ENCODE peak calls at places on chromosomes 4 and X, in four cellular contexts. D is stomach, H is brain microvascular endothelial cell, O is bronchial epithelial cell. P is an unnamed sample.

GRCh38 chr4:26962720-26963119 is 102.1 kb downstream of the STIM2 start:
- DNase-seq in D (no peak), H (no peak), O (no peak), P (no peak)

GRCh38 chrX:24124227-24124799 is 25.2 kb upstream of the ZFX start:
- DNase-seq in D (no peak), H (no peak), O (no peak), P (peak; percentile 15)

GRCh38 chr4:4854649-4855292 is 4.7 kb upstream of the MSX1 start:
- DNase-seq in D (no peak), H (no peak), O (no peak), P (no peak)

GRCh38 chr4:27278615-27279014 is 418.0 kb downstream of the STIM2 start:
- DNase-seq in D (no peak), H (peak; percentile 1), O (peak; percentile 10), P (peak; percentile 10)

GRCh38 chrX:110180928-110181310 is 137.0 kb downstream of the AMMECR1 start:
- DNase-seq in D (no peak), H (peak; percentile 48), O (peak; percentile 41), P (no peak)

GRCh38 chr4:85416094-85416493 is 58.9 kb upstream of the ARHGAP24 start:
- DNase-seq in D (no peak), H (no peak), O (peak; percentile 52), P (no peak)

GRCh38 chr4:25973346-25973745 is 59.3 kb downstream of the SMIM20 start:
- DNase-seq in D (no peak), H (no peak), O (no peak), P (no peak)

GRCh38 chr4:56762484-56763250 is 58.8 kb downstream of the SPINK2 start:
- DNase-seq in D (no peak), H (no peak), O (no peak), P (no peak)

GRCh38 chrX:80511969-80512760 is 91.9 kb downstream of the TENT5D start:
- DNase-seq in D (no peak), H (no peak), O (peak; percentile 50), P (no peak)

GRCh38 chr4:7167706-7168105 is 24.6 kb upstream of the SORCS2 start:
- DNase-seq in D (no peak), H (no peak), O (no peak), P (no peak)

GRCh38 chr4:169121920-169122319 is 111.9 kb upstream of the CBR4 start:
- DNase-seq in D (no peak), H (no peak), O (peak; percentile 29), P (no peak)

GRCh38 chr4:83011779-83012630 is 1.4 kb upstream of the LIN54 start:
- DNase-seq in D (peak; percentile 51), H (peak; percentile 16), O (peak; percentile 25), P (no peak)

GRCh38 chr4:184450045-184450444 is 24.3 kb downstream of the IRF2 start:
- DNase-seq in D (no peak), H (peak; percentile 25), O (peak; percentile 64), P (no peak)

GRCh38 chrX:131279617-131280016 is 9.5 kb downstream of the IGSF1 start:
- DNase-seq in D (no peak), H (no peak), O (no peak), P (no peak)

GRCh38 chr4:123826896-123827295 is 430.3 kb downstream of the SPRY1 start:
- DNase-seq in D (no peak), H (peak; percentile 91), O (peak; percentile 50), P (no peak)

GRCh38 chr4:30938956-30939528 is 218.9 kb downstream of the PCDH7 start:
- DNase-seq in D (no peak), H (no peak), O (peak; percentile 65), P (no peak)

GRCh38 chr4:2797188-2797544 is 4.3 kb downstream of the SH3BP2 start:
- DNase-seq in D (peak; percentile 25), H (no peak), O (no peak), P (no peak)

GRCh38 chrX:8405631-8406030 is 59.0 kb upstream of the VCX3B start:
- DNase-seq in D (no peak), H (no peak), O (peak; percentile 29), P (no peak)

GRCh38 chr4:77045490-77045889 is 30.3 kb downstream of the CCNI start:
- DNase-seq in D (no peak), H (no peak), O (peak; percentile 29), P (no peak)

GRCh38 chr4:94530073-94530472 is 78.3 kb downstream of the PDLIM5 start:
- DNase-seq in D (no peak), H (no peak), O (no peak), P (peak; percentile 73)

GRCh38 chr4:38583102-38583501 is 80.9 kb upstream of the KLF3 start:
- DNase-seq in D (no peak), H (no peak), O (no peak), P (no peak)

GRCh38 chr4:2891294-2891693 is 47.6 kb downstream of the ADD1 start:
- DNase-seq in D (no peak), H (peak; percentile 37), O (peak; percentile 49), P (no peak)

DNA sequence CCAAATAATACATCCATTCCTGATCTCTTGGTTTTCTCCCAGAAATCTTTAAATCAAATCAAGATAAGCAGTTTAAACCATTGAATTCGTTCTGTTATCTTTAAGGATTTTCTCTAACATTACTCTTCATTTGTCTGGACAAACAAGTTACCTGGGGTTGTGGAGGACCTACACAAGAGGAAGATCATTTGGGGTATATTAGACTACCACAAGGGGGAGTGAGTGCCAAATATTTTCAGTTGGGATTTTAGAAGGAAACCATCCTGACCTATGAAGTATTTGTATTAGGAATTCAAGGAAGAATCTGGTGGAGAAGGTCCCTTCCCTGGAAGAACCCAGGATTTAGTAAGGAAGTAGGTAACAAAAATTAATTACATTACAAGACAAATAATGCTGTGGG is 12.0 kb upstream of the DCHS2 start:
- DNase-seq in D (no peak), H (no peak), O (peak; percentile 64), P (peak; percentile 7)
- TF ChIP-seq CTCF in D (no peak), H (peak; percentile 54), O (peak; percentile 49), P (peak; percentile 34)

DNA sequence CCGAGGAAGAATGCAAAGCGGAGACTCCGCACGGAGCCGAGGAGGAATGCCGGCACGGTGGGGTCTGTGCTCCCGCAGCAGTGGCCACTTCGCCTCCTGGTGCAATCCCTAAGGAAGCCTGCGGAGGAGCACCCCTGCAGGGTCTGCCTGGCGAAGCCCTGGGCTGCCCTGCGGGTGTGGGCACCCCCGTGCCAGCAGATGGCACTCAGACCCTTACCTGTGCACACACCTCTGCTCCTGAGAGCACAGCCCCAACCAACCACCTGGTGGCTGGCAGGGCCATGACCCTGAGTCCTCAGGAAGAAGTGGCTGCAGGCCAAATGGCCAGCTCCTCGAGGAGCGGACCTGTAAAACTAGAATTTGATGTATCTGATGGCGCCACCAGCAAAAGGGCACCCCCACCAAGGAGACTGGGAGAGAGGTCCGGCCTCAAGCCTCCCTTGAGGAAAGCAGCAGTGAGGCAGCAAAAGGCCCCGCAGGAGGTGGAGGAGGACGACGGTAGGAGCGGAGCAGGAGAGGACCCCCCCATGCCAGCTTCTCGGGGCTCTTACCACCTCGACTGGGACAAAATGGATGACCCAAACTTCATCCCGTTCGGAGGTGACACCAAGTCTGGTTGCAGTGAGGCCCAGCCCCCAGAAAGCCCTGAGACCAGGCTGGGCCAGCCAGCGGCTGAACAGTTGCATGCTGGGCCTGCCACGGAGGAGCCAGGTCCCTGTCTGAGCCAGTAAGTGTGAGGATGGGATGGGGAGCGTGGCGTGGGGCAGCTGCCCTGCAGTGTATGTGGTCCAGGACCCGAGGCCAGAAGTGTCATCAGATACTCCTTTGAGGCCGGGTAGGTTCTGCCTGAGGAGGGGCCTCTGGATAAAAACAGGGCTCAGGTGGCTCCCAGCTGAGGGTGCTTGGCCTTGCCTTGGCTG is 7.0 kb downstream of the TACC3 start:
- DNase-seq in D (peak; percentile 59), H (no peak), O (no peak), P (peak; percentile 80)
- H3K4me3 ChIP-seq in D (peak overlapping the region; percentile 28), H (no peak overlapping the region), O (no peak overlapping the region), P (peak overlapping the region; percentile 16)

GRCh38 chr4:58935336-58935735 is 1825.2 kb upstream of the IGFBP7 start:
- DNase-seq in D (no peak), H (no peak), O (no peak), P (no peak)
- TF ChIP-seq CTCF in D (no peak), H (no peak), O (no peak), P (no peak)

GRCh38 chr4:139452000-139452399 is 1.9 kb upstream of the RAB33B start:
- DNase-seq in D (no peak), H (no peak), O (no peak), P (no peak)
- H3K4me3 ChIP-seq in D (no peak overlapping the region), H (no peak overlapping the region), O (no peak overlapping the region), P (peak overlapping the region; percentile 93)

GRCh38 chr4:183011213-183011907 is 87.7 kb upstream of the WWC2 start:
- DNase-seq in D (no peak), H (no peak), O (no peak), P (no peak)

GRCh38 chr4:183017962-183018361 is 81.1 kb upstream of the WWC2 start:
- DNase-seq in D (no peak), H (no peak), O (no peak), P (no peak)

GRCh38 chr4:183014361-183015084 is 84.5 kb upstream of the WWC2 start:
- DNase-seq in D (no peak), H (no peak), O (no peak), P (no peak)

GRCh38 chr4:183008492-183008891 is 90.6 kb upstream of the WWC2 start:
- DNase-seq in D (no peak), H (no peak), O (no peak), P (no peak)

GRCh38 chr4:183012862-183013855 is 85.9 kb upstream of the WWC2 start:
- DNase-seq in D (no peak), H (no peak), O (no peak), P (no peak)
- TF ChIP-seq CTCF in D (no peak), H (no peak), O (no peak), P (no peak)

GRCh38 chrX:152898442-152898841 is 575 bp downstream of the ZNF185 start:
- DNase-seq in D (no peak), H (no peak), O (no peak), P (no peak)
- H3K4me3 ChIP-seq in D (peak overlapping the region; percentile 41), H (peak overlapping the region; percentile 35), O (peak overlapping the region; percentile 62), P (no peak overlapping the region)

GRCh38 chr4:49036528-49036927 is 50.5 kb downstream of the CWH43 start:
- DNase-seq in D (no peak), H (no peak), O (no peak), P (no peak)

GRCh38 chr4:49032440-49033161 is 46.5 kb downstream of the CWH43 start:
- DNase-seq in D (no peak), H (peak; percentile 11), O (peak; percentile 38), P (peak; percentile 10)
- TF ChIP-seq CTCF in D (no peak), H (peak; percentile 72), O (peak; percentile 78), P (peak; percentile 96)

GRCh38 chr4:176794151-176794550 is 1.4 kb upstream of the VEGFC start:
- DNase-seq in D (no peak), H (peak; percentile 89), O (peak; percentile 97), P (no peak)
- H3K4me3 ChIP-seq in D (no peak overlapping the region), H (no peak overlapping the region), O (no peak overlapping the region), P (no peak overlapping the region)

DNA sequence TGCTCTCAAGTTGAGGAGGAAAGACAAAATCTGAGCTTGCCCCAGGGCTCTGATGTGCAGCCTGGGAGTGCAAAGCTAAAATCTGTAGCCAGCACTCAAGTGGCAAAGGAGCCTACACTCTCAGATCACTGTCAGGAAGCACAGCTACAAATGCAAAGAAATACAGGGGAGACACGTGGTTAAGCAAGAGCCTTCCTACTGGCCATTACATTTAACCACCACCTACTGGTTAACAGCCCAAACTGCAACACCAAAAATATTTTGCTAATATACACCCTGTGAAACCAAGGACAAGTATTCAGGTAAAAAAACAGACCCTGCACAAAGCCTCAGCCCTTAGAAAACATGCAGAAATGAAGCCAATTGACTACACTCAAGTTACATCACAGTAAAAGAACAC is 170.4 kb upstream of the FGF16 start:
- DNase-seq in D (no peak), H (no peak), O (no peak), P (no peak)
- TF ChIP-seq CTCF in D (no peak), H (no peak), O (no peak), P (no peak)